ENCODE peak calls at places on chromosomes 2 and 18, in five cellular contexts. K is AG10803, W is B cell, M is heart right ventricle, N is HL-60. Z is an unnamed sample.

GRCh38 chr18:57150828-57151227 is 3.9 kb downstream of the BOD1L2 start:
- DNase-seq in K (no peak), W (no peak), M (peak), N (no peak), Z (no peak)

GRCh38 chr2:65388051-65388531 is 44.3 kb downstream of the SPRED2 start:
- DNase-seq in K (no peak), W (peak), M (no peak), N (no peak), Z (no peak)

GRCh38 chr2:28810384-28811285 is at the start of gene SPDYA:
- DNase-seq in K (peak), W (peak), M (peak), N (peak), Z (peak)

GRCh38 chr18:55387139-55387984 is 200.6 kb downstream of the TCF4 start:
- DNase-seq in K (peak), W (no peak), M (peak), N (no peak), Z (no peak)

GRCh38 chr2:200702646-200703118 is 109.0 kb upstream of the BZW1 start:
- DNase-seq in K (no peak), W (no peak), M (no peak), N (no peak), Z (no peak)

GRCh38 chr2:240564571-240565266 is 3.6 kb upstream of the RNPEPL1 start:
- DNase-seq in K (no peak), W (no peak), M (peak), N (peak), Z (no peak)

GRCh38 chr2:228657807-228658402 is 476.4 kb upstream of the SPHKAP start:
- DNase-seq in K (peak), W (no peak), M (no peak), N (no peak), Z (no peak)

GRCh38 chr18:58863539-58864145 is 1.0 kb upstream of the ZNF532 start:
- DNase-seq in K (no peak), W (peak), M (peak), N (peak), Z (no peak)

GRCh38 chr18:62784966-62785413 is 69.6 kb downstream of the PHLPP1 start:
- DNase-seq in K (peak), W (no peak), M (peak), N (no peak), Z (no peak)

GRCh38 chr2:68225119-68225632 is 27.2 kb downstream of the PPP3R1 start:
- DNase-seq in K (peak), W (peak), M (no peak), N (peak), Z (no peak)

GRCh38 chr2:188870289-188870688 is 103.9 kb upstream of the COL3A1 start:
- DNase-seq in K (peak), W (no peak), M (no peak), N (no peak), Z (no peak)

GRCh38 chr2:149597050-149598013 is 9.8 kb upstream of the MMADHC start:
- DNase-seq in K (peak), W (peak), M (peak), N (peak), Z (peak)

GRCh38 chr18:63152791-63153190 is 166.8 kb downstream of the BCL2 start:
- DNase-seq in K (no peak), W (no peak), M (no peak), N (no peak), Z (no peak)

GRCh38 chr2:36509077-36509476 is 88.9 kb downstream of the FEZ2 start:
- DNase-seq in K (no peak), W (no peak), M (no peak), N (no peak), Z (no peak)

GRCh38 chr2:222304737-222305509 is 6.1 kb upstream of the PAX3 start:
- DNase-seq in K (no peak), W (no peak), M (no peak), N (peak), Z (no peak)

GRCh38 chr2:158782126-158782525 is 13.0 kb upstream of the DAPL1 start:
- DNase-seq in K (no peak), W (no peak), M (no peak), N (no peak), Z (no peak)

GRCh38 chr2:66957198-66957597 is 439.9 kb upstream of the ETAA1 start:
- DNase-seq in K (peak), W (no peak), M (no peak), N (no peak), Z (no peak)

GRCh38 chr2:71630110-71630967 is 177.0 kb downstream of the DYSF start:
- DNase-seq in K (no peak), W (no peak), M (no peak), N (no peak), Z (no peak)

GRCh38 chr2:163370169-163370886 is 365.5 kb downstream of the FIGN start:
- DNase-seq in K (no peak), W (no peak), M (no peak), N (no peak), Z (no peak)

GRCh38 chr2:45177870-45178269 is 168.6 kb upstream of the SIX2 start:
- DNase-seq in K (peak), W (no peak), M (no peak), N (no peak), Z (no peak)

GRCh38 chr2:196291873-196292800 is 120.8 kb upstream of the STK17B start:
- DNase-seq in K (no peak), W (peak), M (no peak), N (no peak), Z (no peak)

GRCh38 chr2:47664817-47665216 is 118.1 kb upstream of the MSH6 start:
- DNase-seq in K (no peak), W (no peak), M (no peak), N (peak), Z (peak)

GRCh38 chr2:222613715-222614331 is 42.1 kb downstream of the FARSB start:
- DNase-seq in K (peak), W (peak), M (no peak), N (peak), Z (no peak)

GRCh38 chr2:169964740-169965139 is 137.5 kb downstream of the UBR3 start:
- DNase-seq in K (peak), W (no peak), M (no peak), N (no peak), Z (no peak)

GRCh38 chr18:10444314-10445006 is 10.0 kb upstream of the APCDD1 start:
- DNase-seq in K (no peak), W (no peak), M (no peak), N (no peak), Z (no peak)

GRCh38 chr2:234747833-234748559 is 203.8 kb upstream of the SH3BP4 start:
- DNase-seq in K (no peak), W (no peak), M (no peak), N (no peak), Z (no peak)

GRCh38 chr2:233395687-233396086 is 41.4 kb downstream of the DGKD start:
- DNase-seq in K (no peak), W (no peak), M (no peak), N (no peak), Z (peak)
- TF ChIP-seq CTCF in K (no peak), W (no peak), M (no peak), N (no peak), Z (no peak)

DNA sequence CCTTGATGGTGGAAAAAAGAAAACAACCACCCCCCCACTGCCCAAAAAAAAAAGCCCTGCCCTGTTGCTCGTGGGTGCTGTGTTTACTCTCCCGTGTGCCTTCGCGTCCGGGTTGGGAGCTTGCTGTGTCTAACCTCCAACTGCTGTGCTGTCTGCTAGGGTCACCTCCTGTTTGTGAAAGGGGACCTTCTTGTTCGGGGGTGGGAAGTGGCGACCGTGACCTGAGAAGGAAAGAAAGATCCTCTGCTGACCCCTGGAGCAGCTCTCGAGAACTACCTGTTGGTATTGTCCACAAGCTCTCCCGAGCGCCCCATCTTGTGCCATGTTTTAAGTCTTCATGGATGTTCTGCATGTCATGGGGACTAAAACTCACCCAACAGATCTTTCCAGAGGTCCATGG is 28.0 kb downstream of the MAL start:
- DNase-seq in K (no peak), W (no peak), M (no peak), N (no peak), Z (no peak)
- TF ChIP-seq CTCF in K (no peak), W (no peak), M (peak), N (no peak), Z (no peak)

GRCh38 chr2:110812726-110813645 is 80.6 kb downstream of the ACOXL start:
- DNase-seq in K (no peak), W (no peak), M (no peak), N (no peak), Z (no peak)
- TF ChIP-seq CTCF in K (no peak), W (no peak), M (no peak), N (no peak), Z (no peak)

DNA sequence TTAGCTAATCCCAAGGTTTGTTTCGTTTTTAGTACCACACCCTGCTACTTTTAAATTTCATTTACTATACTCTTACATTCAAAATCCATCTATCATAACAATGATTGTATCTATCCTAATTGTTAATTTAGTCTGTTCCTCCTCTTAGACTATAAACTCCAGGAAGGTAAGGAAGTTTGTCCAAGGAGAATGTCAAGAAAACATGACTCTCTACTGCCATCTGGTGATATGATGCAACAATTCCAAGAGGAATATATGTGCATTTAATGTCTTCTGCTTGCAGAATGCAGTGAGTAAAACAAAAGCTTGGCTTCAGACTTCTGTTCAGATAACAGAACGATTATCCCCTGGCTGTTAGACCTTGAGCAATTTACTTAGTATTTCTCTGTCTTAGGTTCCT is 1267.1 kb downstream of the LRP1B start:
- DNase-seq in K (peak), W (peak), M (no peak), N (peak), Z (no peak)
- TF ChIP-seq CTCF in K (peak), W (peak), M (peak), N (no peak), Z (peak)

GRCh38 chr2:79512442-79513401 is at the start of gene CTNNA2:
- DNase-seq in K (peak), W (peak), M (peak), N (no peak), Z (no peak)
- TF ChIP-seq CTCF in K (no peak), W (no peak), M (peak), N (no peak), Z (no peak)

DNA sequence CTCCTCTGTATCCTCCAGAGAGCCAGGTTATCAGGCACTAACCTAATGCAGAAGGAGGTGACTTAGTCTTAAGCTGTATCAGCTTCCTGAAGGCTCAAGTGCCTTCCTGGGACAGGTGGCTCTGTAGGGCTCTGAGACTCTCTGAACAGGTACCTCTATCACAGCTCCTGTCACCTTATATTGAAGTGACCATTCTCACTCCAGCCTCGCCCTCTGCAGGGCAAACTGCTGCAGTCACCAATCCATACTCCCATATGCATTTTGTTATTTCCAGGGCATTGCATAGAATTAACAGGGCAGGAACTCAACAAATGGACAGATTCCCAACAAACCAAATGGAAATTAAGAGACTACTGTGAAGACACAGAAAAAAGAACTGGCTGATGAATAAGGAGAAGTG is 203.0 kb upstream of the REV1 start:
- DNase-seq in K (no peak), W (no peak), M (no peak), N (no peak), Z (no peak)
- TF ChIP-seq CTCF in K (no peak), W (no peak), M (no peak), N (no peak), Z (no peak)

GRCh38 chr2:30110773-30111172 is 36.0 kb upstream of the YPEL5 start:
- DNase-seq in K (peak), W (no peak), M (no peak), N (no peak), Z (no peak)

GRCh38 chr2:30115981-30116285 is 30.9 kb upstream of the YPEL5 start:
- DNase-seq in K (no peak), W (no peak), M (no peak), N (no peak), Z (no peak)

GRCh38 chr2:30109856-30110255 is 37.0 kb upstream of the YPEL5 start:
- DNase-seq in K (no peak), W (no peak), M (no peak), N (peak), Z (no peak)

GRCh38 chr2:30113617-30114293 is 33.1 kb upstream of the YPEL5 start:
- DNase-seq in K (peak), W (no peak), M (no peak), N (no peak), Z (no peak)

GRCh38 chr2:30115141-30115980 is 31.4 kb upstream of the YPEL5 start:
- DNase-seq in K (peak), W (peak), M (peak), N (peak), Z (peak)
- TF ChIP-seq CTCF in K (peak), W (peak), M (peak), N (peak), Z (peak)

DNA sequence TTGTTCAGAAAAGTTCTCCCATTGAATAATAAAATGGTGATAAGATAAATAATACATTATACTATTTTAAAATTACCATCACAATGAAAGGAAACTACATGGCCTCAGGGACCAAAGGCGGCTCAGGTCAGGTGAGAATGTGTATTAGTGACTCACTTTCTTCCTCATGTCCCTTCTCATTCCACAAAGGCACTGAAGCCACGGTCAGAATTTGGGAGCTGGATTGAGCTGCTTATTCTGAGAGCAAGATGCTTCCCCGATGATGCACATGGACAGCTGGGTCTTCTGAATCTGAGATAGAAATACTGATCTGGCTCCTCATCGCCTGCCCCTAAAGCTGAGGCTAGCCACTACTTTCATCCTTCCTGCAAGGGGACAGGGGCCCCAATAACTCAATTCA is 28.9 kb downstream of the DYM start:
- DNase-seq in K (no peak), W (no peak), M (no peak), N (no peak), Z (no peak)
- TF ChIP-seq CTCF in K (no peak), W (no peak), M (no peak), N (no peak), Z (no peak)

GRCh38 chr2:218386505-218387368 is 4.7 kb downstream of the SLC11A1 start:
- DNase-seq in K (no peak), W (no peak), M (no peak), N (no peak), Z (no peak)

GRCh38 chr2:218384975-218385374 is 2.9 kb downstream of the SLC11A1 start:
- DNase-seq in K (no peak), W (no peak), M (no peak), N (no peak), Z (no peak)

GRCh38 chr2:218381916-218382366 is at the start of gene SLC11A1:
- DNase-seq in K (no peak), W (no peak), M (peak), N (peak), Z (no peak)

GRCh38 chr2:218383892-218384519 is 1.9 kb downstream of the SLC11A1 start:
- DNase-seq in K (no peak), W (no peak), M (no peak), N (no peak), Z (no peak)

DNA sequence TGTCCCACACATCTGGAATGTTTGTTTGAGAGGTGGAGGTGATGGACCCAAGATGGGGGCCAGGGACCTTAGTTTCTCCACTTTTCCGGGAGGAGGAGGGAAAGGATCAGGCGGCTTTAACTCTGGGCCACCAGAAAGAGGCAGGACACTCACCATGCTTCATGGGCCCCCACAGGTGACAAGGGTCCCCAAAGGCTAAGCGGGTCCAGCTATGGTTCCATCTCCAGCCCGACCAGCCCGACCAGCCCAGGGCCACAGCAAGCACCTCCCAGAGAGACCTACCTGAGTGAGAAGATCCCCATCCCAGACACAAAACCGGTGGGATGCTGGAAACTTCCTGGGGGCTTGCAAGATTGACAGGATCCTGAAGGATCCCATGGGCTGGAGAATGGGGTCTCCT is 712 bp downstream of the SLC11A1 start:
- DNase-seq in K (no peak), W (no peak), M (no peak), N (no peak), Z (no peak)
- TF ChIP-seq CTCF in K (no peak), W (no peak), M (no peak), N (no peak), Z (no peak)

Z was measured in ascending aorta.